ENCODE peak calls at places on chromosomes 2 and 18, in nine cellular contexts. One of them, this sample, is unnamed.

GRCh38 chr2:14524803-14525080 is 107.8 kb upstream of the LRATD1 start:
- DNase-seq in Peyer's patch: no peak
- DNase-seq in tibial nerve: no peak
- DNase-seq in breast epithelium: no peak
- DNase-seq in IMR-90: peak
- DNase-seq in A549: no peak
- DNase-seq in H54: no peak
- DNase-seq in prostate gland: no peak
- DNase-seq in transverse colon: no peak
- DNase-seq in this sample: no peak

GRCh38 chr2:112182581-112183034 is 44.4 kb downstream of the FBLN7 start:
- DNase-seq in Peyer's patch: peak
- DNase-seq in tibial nerve: no peak
- DNase-seq in breast epithelium: no peak
- DNase-seq in IMR-90: no peak
- DNase-seq in A549: no peak
- DNase-seq in H54: no peak
- DNase-seq in prostate gland: no peak
- DNase-seq in transverse colon: no peak
- DNase-seq in this sample: no peak

GRCh38 chr2:46967990-46968647 is 52.5 kb upstream of the MCFD2 start:
- DNase-seq in Peyer's patch: peak
- DNase-seq in tibial nerve: peak
- DNase-seq in breast epithelium: peak
- DNase-seq in IMR-90: peak
- DNase-seq in A549: peak
- DNase-seq in H54: peak
- DNase-seq in prostate gland: peak
- DNase-seq in transverse colon: peak
- DNase-seq in this sample: no peak

GRCh38 chr2:54903736-54904554 is 146.3 kb downstream of the RTN4 start:
- DNase-seq in Peyer's patch: peak
- DNase-seq in tibial nerve: no peak
- DNase-seq in breast epithelium: no peak
- DNase-seq in IMR-90: peak
- DNase-seq in A549: peak
- DNase-seq in H54: peak
- DNase-seq in prostate gland: peak
- DNase-seq in transverse colon: peak
- DNase-seq in this sample: no peak

GRCh38 chr18:48022531-48023330 is 92.3 kb upstream of the SMAD2 start:
- DNase-seq in Peyer's patch: peak
- DNase-seq in tibial nerve: no peak
- DNase-seq in breast epithelium: no peak
- DNase-seq in IMR-90: peak
- DNase-seq in A549: peak
- DNase-seq in H54: peak
- DNase-seq in prostate gland: no peak
- DNase-seq in transverse colon: no peak
- DNase-seq in this sample: no peak

GRCh38 chr2:123521868-123522267 is 503.2 kb upstream of the CNTNAP5 start:
- DNase-seq in Peyer's patch: no peak
- DNase-seq in tibial nerve: no peak
- DNase-seq in breast epithelium: no peak
- DNase-seq in IMR-90: no peak
- DNase-seq in A549: no peak
- DNase-seq in H54: no peak
- DNase-seq in prostate gland: no peak
- DNase-seq in transverse colon: no peak
- DNase-seq in this sample: no peak

GRCh38 chr18:79547413-79548076 is 132.1 kb upstream of the CTDP1 start:
- DNase-seq in Peyer's patch: peak
- DNase-seq in tibial nerve: no peak
- DNase-seq in breast epithelium: peak
- DNase-seq in IMR-90: no peak
- DNase-seq in A549: no peak
- DNase-seq in H54: no peak
- DNase-seq in prostate gland: no peak
- DNase-seq in transverse colon: no peak
- DNase-seq in this sample: no peak

GRCh38 chr2:15729709-15730544 is 138.3 kb downstream of the DDX1 start:
- DNase-seq in Peyer's patch: peak
- DNase-seq in tibial nerve: no peak
- DNase-seq in breast epithelium: no peak
- DNase-seq in IMR-90: no peak
- DNase-seq in A549: no peak
- DNase-seq in H54: no peak
- DNase-seq in prostate gland: no peak
- DNase-seq in transverse colon: no peak
- DNase-seq in this sample: no peak

GRCh38 chr2:205683179-205683978 is 1.1 kb downstream of the NRP2 start:
- DNase-seq in Peyer's patch: no peak
- DNase-seq in tibial nerve: no peak
- DNase-seq in breast epithelium: no peak
- DNase-seq in IMR-90: peak
- DNase-seq in A549: no peak
- DNase-seq in H54: no peak
- DNase-seq in prostate gland: no peak
- DNase-seq in transverse colon: no peak
- DNase-seq in this sample: no peak

GRCh38 chr2:16656784-16657391 is 8.7 kb downstream of the CYRIA start:
- DNase-seq in Peyer's patch: peak
- DNase-seq in tibial nerve: no peak
- DNase-seq in breast epithelium: no peak
- DNase-seq in IMR-90: no peak
- DNase-seq in A549: no peak
- DNase-seq in H54: no peak
- DNase-seq in prostate gland: no peak
- DNase-seq in transverse colon: no peak
- DNase-seq in this sample: no peak

GRCh38 chr2:177783835-177784448 is 288.6 kb downstream of the PDE11A start:
- DNase-seq in Peyer's patch: no peak
- DNase-seq in tibial nerve: no peak
- DNase-seq in breast epithelium: no peak
- DNase-seq in IMR-90: peak
- DNase-seq in A549: no peak
- DNase-seq in H54: no peak
- DNase-seq in prostate gland: peak
- DNase-seq in transverse colon: no peak
- DNase-seq in this sample: no peak

GRCh38 chr2:168350380-168350779 is 103.0 kb upstream of the STK39 start:
- DNase-seq in Peyer's patch: no peak
- DNase-seq in tibial nerve: no peak
- DNase-seq in breast epithelium: no peak
- DNase-seq in IMR-90: no peak
- DNase-seq in A549: no peak
- DNase-seq in H54: no peak
- DNase-seq in prostate gland: no peak
- DNase-seq in transverse colon: peak
- DNase-seq in this sample: no peak

DNA sequence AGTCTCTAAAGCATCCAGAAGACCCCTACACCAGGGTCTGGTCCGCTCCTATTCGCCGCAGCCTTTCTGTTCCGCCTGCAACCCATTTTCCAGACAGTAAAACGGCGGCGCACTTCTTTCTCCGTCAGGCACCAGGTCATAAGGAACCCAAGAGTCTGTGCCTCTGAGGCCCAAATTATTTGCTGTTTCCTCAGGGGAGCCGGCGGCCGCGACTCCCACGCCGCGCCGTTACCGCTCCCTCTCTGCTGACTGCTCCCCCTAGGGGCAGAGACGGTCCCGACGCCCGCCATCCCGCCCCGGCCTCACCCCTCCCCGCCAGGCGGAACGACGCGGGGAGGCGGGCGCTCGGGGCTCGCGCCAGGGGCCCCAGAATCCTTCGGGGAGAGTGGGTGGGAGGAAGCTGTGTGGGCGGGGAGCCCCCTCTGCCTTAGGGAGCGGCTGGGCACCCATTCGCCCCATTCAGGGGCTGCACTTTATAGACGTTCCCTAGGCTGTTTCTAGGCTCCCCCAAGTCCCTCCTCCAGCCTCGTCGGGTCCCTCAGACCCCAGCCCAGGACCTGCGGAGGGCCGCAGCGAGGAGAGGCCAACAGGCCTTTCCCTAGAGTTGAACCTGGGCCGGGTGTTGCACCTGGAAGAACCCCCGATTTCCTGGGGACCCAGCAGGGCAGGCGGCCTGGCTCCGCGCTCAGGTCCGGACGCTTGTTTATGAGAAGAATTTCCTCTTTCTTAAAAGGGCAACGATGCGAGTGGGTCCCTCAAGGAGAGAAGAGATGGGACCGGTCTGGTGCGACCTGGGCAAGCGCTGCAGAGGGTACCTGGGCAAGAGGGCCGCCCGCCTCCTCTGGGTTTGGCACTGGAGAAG is 3.6 kb upstream of the CTDSP1 start:
- DNase-seq in Peyer's patch: peak
- DNase-seq in tibial nerve: peak
- DNase-seq in breast epithelium: peak
- DNase-seq in IMR-90: peak
- DNase-seq in A549: peak
- DNase-seq in H54: peak
- DNase-seq in prostate gland: peak
- DNase-seq in transverse colon: peak
- DNase-seq in this sample: peak
- TF ChIP-seq POLR2A in Peyer's patch: peak
- TF ChIP-seq POLR2A in tibial nerve: peak
- TF ChIP-seq POLR2A in breast epithelium: peak
- TF ChIP-seq POLR2A in IMR-90: no peak
- TF ChIP-seq POLR2A in A549: no peak
- TF ChIP-seq POLR2A in H54: no peak
- TF ChIP-seq POLR2A in prostate gland: peak
- TF ChIP-seq POLR2A in transverse colon: peak
- TF ChIP-seq POLR2A in this sample: no peak

GRCh38 chr2:225693259-225693658 is 293.7 kb downstream of the NYAP2 start:
- DNase-seq in Peyer's patch: no peak
- DNase-seq in tibial nerve: no peak
- DNase-seq in breast epithelium: no peak
- DNase-seq in IMR-90: no peak
- DNase-seq in A549: no peak
- DNase-seq in H54: no peak
- DNase-seq in prostate gland: no peak
- DNase-seq in transverse colon: no peak
- DNase-seq in this sample: no peak
- TF ChIP-seq POLR2A in Peyer's patch: no peak
- TF ChIP-seq POLR2A in tibial nerve: no peak
- TF ChIP-seq POLR2A in breast epithelium: no peak
- TF ChIP-seq POLR2A in IMR-90: no peak
- TF ChIP-seq POLR2A in A549: no peak
- TF ChIP-seq POLR2A in H54: no peak
- TF ChIP-seq POLR2A in prostate gland: no peak
- TF ChIP-seq POLR2A in transverse colon: no peak
- TF ChIP-seq POLR2A in this sample: no peak

GRCh38 chr2:191249131-191249813 is 4.1 kb downstream of the MYO1B start:
- DNase-seq in Peyer's patch: no peak
- DNase-seq in tibial nerve: no peak
- DNase-seq in breast epithelium: no peak
- DNase-seq in IMR-90: peak
- DNase-seq in A549: no peak
- DNase-seq in H54: no peak
- DNase-seq in prostate gland: no peak
- DNase-seq in transverse colon: no peak
- DNase-seq in this sample: no peak

GRCh38 chr2:191245869-191246531 is 796 bp downstream of the MYO1B start:
- DNase-seq in Peyer's patch: peak
- DNase-seq in tibial nerve: no peak
- DNase-seq in breast epithelium: peak
- DNase-seq in IMR-90: peak
- DNase-seq in A549: peak
- DNase-seq in H54: no peak
- DNase-seq in prostate gland: peak
- DNase-seq in transverse colon: peak
- DNase-seq in this sample: peak

GRCh38 chr2:191245046-191245868 is at the start of gene MYO1B:
- DNase-seq in Peyer's patch: peak
- DNase-seq in tibial nerve: peak
- DNase-seq in breast epithelium: peak
- DNase-seq in IMR-90: peak
- DNase-seq in A549: peak
- DNase-seq in H54: no peak
- DNase-seq in prostate gland: peak
- DNase-seq in transverse colon: peak
- DNase-seq in this sample: peak

GRCh38 chr2:191246820-191247380 is 1.7 kb downstream of the MYO1B start:
- DNase-seq in Peyer's patch: no peak
- DNase-seq in tibial nerve: no peak
- DNase-seq in breast epithelium: no peak
- DNase-seq in IMR-90: no peak
- DNase-seq in A549: no peak
- DNase-seq in H54: no peak
- DNase-seq in prostate gland: no peak
- DNase-seq in transverse colon: no peak
- DNase-seq in this sample: no peak

DNA sequence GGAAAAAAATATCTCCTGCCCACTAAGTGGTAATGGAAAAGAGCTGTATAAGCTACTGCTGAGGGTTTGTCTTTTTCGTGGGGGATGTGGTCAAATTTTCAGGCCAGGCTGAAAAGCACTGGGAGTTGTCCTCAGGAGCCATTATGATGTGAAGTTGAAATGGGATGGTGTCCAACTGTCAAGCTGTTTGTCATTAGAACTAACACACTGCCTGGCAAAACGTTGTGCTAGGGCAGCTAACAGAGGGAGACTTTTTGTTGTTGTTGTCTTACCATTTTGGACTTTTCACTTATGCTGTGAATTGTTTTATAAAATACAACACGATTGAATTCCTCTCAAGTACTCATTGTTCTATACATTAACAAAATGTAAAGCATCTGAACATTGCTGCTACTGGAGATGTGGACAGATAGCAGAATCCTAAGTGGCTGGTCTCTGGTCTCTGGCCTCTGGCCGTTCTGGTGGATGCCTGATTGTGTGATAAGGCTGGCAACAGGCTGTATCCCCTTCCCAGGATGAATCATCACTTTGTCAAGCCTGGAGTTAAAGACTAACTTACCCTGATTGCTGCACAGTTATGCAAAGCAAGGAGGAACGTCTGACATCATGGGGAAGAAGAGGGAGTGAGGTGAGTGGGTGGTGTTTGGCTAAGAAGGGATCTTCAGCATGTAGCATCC is 2.3 kb downstream of the MYO1B start:
- DNase-seq in Peyer's patch: no peak
- DNase-seq in tibial nerve: no peak
- DNase-seq in breast epithelium: no peak
- DNase-seq in IMR-90: peak
- DNase-seq in A549: peak
- DNase-seq in H54: peak
- DNase-seq in prostate gland: no peak
- DNase-seq in transverse colon: no peak
- DNase-seq in this sample: no peak
- TF ChIP-seq POLR2A in Peyer's patch: no peak
- TF ChIP-seq POLR2A in tibial nerve: no peak
- TF ChIP-seq POLR2A in breast epithelium: no peak
- TF ChIP-seq POLR2A in IMR-90: peak
- TF ChIP-seq POLR2A in A549: no peak
- TF ChIP-seq POLR2A in H54: no peak
- TF ChIP-seq POLR2A in prostate gland: no peak
- TF ChIP-seq POLR2A in transverse colon: no peak
- TF ChIP-seq POLR2A in this sample: no peak

DNA sequence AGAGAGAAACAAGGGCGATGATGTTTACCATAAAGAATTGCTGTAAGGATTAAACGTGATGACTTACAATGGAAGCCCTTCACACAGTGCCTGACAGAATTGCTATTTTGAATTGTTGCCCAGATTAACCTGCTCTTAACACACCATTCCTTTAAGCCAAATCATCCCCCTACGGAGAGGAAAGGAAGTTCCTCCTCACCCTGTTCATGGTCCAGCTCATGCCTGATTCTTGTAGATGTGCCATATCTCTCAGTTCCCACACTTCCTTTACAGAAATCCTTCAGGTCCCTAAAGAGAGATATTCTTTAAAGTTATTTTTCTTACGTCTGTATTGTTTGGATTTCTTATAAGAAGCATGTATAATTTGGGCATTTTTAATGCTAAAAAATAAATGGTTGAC is 127.5 kb upstream of the DAPL1 start:
- DNase-seq in Peyer's patch: no peak
- DNase-seq in tibial nerve: no peak
- DNase-seq in breast epithelium: no peak
- DNase-seq in IMR-90: peak
- DNase-seq in A549: no peak
- DNase-seq in H54: peak
- DNase-seq in prostate gland: no peak
- DNase-seq in transverse colon: no peak
- DNase-seq in this sample: no peak
- TF ChIP-seq POLR2A in Peyer's patch: no peak
- TF ChIP-seq POLR2A in tibial nerve: no peak
- TF ChIP-seq POLR2A in breast epithelium: no peak
- TF ChIP-seq POLR2A in IMR-90: no peak
- TF ChIP-seq POLR2A in A549: no peak
- TF ChIP-seq POLR2A in H54: no peak
- TF ChIP-seq POLR2A in prostate gland: no peak
- TF ChIP-seq POLR2A in transverse colon: no peak
- TF ChIP-seq POLR2A in this sample: no peak